ENCODE peak calls at places on chromosomes 2 and 18, in ten cellular contexts. E is NCI-H2029 treated with DMSO at 0.1 percent for 48 hours; H is NAMALWA; B is T-helper 2 cell; R is CD8-positive, alpha-beta T cell; I is fibroblast of lung; W is G401; A is putamen; N is C1 segment of cervical spinal cord; P is activated effector memory CD4-positive, alpha-beta T cell treated with Interleukin-2 at 50 U/mL for 16 hours. Y is an unnamed sample.
A peak's percentile ranks its signal among the peaks of the same experiment; 100 is the strongest.

GRCh38 chr2:79750321-79750720 is 237.5 kb downstream of the CTNNA2 start:
- DNase-seq in E (no peak), H (no peak), B (no peak), R (no peak), I (no peak), W (no peak), A (no peak), N (no peak), P (no peak), Y (no peak)

GRCh38 chr2:169528271-169528701 is 18.8 kb downstream of the KLHL41 start:
- DNase-seq in E (peak; percentile 28), H (peak; percentile 84), B (peak; percentile 27), R (peak; percentile 61), I (peak; percentile 55), W (peak; percentile 55), A (peak; percentile 9), N (peak; percentile 28), P (peak; percentile 52), Y (peak; percentile 86)

GRCh38 chr18:77341527-77341926 is 91.9 kb downstream of the GALR1 start:
- DNase-seq in E (no peak), H (no peak), B (no peak), R (no peak), I (no peak), W (no peak), A (no peak), N (no peak), P (no peak), Y (no peak)

GRCh38 chr2:220034356-220035121 is 407.1 kb downstream of the SLC4A3 start:
- DNase-seq in E (no peak), H (no peak), B (no peak), R (no peak), I (peak; percentile 32), W (no peak), A (peak; percentile 56), N (no peak), P (no peak), Y (no peak)

GRCh38 chr2:11123856-11124759 is 31.2 kb upstream of the SLC66A3 start:
- DNase-seq in E (peak; percentile 66), H (peak; percentile 65), B (peak; percentile 42), R (peak; percentile 39), I (peak; percentile 51), W (peak; percentile 41), A (no peak), N (peak; percentile 40), P (peak; percentile 41), Y (peak; percentile 73)

GRCh38 chr2:157480182-157480961 is 36.5 kb upstream of the CYTIP start:
- DNase-seq in E (no peak), H (no peak), B (no peak), R (no peak), I (peak; percentile 32), W (no peak), A (no peak), N (no peak), P (no peak), Y (peak; percentile 44)

GRCh38 chr2:866009-866680 is 84.5 kb upstream of the SNTG2 start:
- DNase-seq in E (no peak), H (no peak), B (no peak), R (no peak), I (no peak), W (no peak), A (no peak), N (no peak), P (no peak), Y (no peak)

GRCh38 chr2:53033416-53033815 is 734.2 kb upstream of the CHAC2 start:
- DNase-seq in E (no peak), H (no peak), B (no peak), R (no peak), I (peak; percentile 20), W (no peak), A (no peak), N (no peak), P (no peak), Y (no peak)

GRCh38 chr2:237207641-237208040 is 122.0 kb downstream of the COPS8 start:
- DNase-seq in E (no peak), H (no peak), B (no peak), R (no peak), I (peak; percentile 91), W (no peak), A (no peak), N (no peak), P (no peak), Y (peak; percentile 14)

GRCh38 chr2:69514406-69514805 is 77.2 kb upstream of the NFU1 start:
- DNase-seq in E (no peak), H (no peak), B (no peak), R (no peak), I (peak; percentile 90), W (no peak), A (no peak), N (peak; percentile 47), P (no peak), Y (no peak)

GRCh38 chr2:26658691-26659346 is 17.7 kb upstream of the CIB4 start:
- DNase-seq in E (no peak), H (no peak), B (no peak), R (no peak), I (no peak), W (no peak), A (no peak), N (no peak), P (no peak), Y (no peak)

GRCh38 chr2:217797170-217797569 is 205.6 kb downstream of the TNS1 start:
- DNase-seq in E (no peak), H (no peak), B (no peak), R (no peak), I (no peak), W (no peak), A (no peak), N (no peak), P (no peak), Y (no peak)

GRCh38 chr2:231308219-231308618 is 87.3 kb upstream of the B3GNT7 start:
- DNase-seq in E (no peak), H (no peak), B (no peak), R (no peak), I (no peak), W (no peak), A (no peak), N (no peak), P (no peak), Y (no peak)

GRCh38 chr18:75273817-75274216 is 63.2 kb downstream of the TSHZ1 start:
- DNase-seq in E (no peak), H (no peak), B (no peak), R (no peak), I (no peak), W (no peak), A (no peak), N (no peak), P (no peak), Y (no peak)

GRCh38 chr18:11119962-11120361 is 29.4 kb downstream of the PIEZO2 start:
- DNase-seq in E (no peak), H (no peak), B (no peak), R (no peak), I (no peak), W (no peak), A (no peak), N (no peak), P (no peak), Y (no peak)

GRCh38 chr18:33749831-33750230 is 171.8 kb downstream of the ASXL3 start:
- DNase-seq in E (no peak), H (no peak), B (no peak), R (no peak), I (no peak), W (no peak), A (no peak), N (peak; percentile 2), P (no peak), Y (peak; percentile 22)

Y was measured in OCI-M1.